ENCODE peak calls at places on chromosomes 2 and 18, in four cellular contexts. Y is IMR-90, D is mesenchymal stem cell, A is HepG2. C is an unnamed sample.

GRCh38 chr2:8609357-8609804 is 72.5 kb upstream of the ID2 start:
- DNase-seq in Y (no peak), D (peak; percentile 43), A (peak; percentile 98), C (no peak)

GRCh38 chr18:57446322-57446721 is 11.1 kb downstream of the ONECUT2 start:
- DNase-seq in Y (peak; percentile 4), D (no peak), A (peak; percentile 31), C (no peak)

GRCh38 chr18:26649193-26649543 is 100.8 kb upstream of the KCTD1 start:
- DNase-seq in Y (no peak), D (peak; percentile 32), A (no peak), C (no peak)

GRCh38 chr2:136423516-136423996 is 305.6 kb upstream of the CXCR4 start:
- DNase-seq in Y (peak; percentile 47), D (peak; percentile 54), A (peak; percentile 61), C (peak; percentile 45)

GRCh38 chr2:230902180-230902899 is 22.7 kb downstream of the GPR55 start:
- DNase-seq in Y (peak; percentile 76), D (peak; percentile 71), A (peak; percentile 56), C (peak; percentile 41)

GRCh38 chr2:56448403-56448998 is 264.7 kb downstream of the CCDC85A start:
- DNase-seq in Y (no peak), D (peak; percentile 23), A (peak; percentile 3), C (peak; percentile 24)

GRCh38 chr2:81283081-81283480 is 978.5 kb upstream of the LRRTM1 start:
- DNase-seq in Y (no peak), D (peak; percentile 53), A (no peak), C (no peak)

GRCh38 chr2:167721593-167721992 is 525.8 kb downstream of the STK39 start:
- DNase-seq in Y (no peak), D (no peak), A (no peak), C (no peak)

GRCh38 chr2:113237604-113238003 is 41.1 kb downstream of the PAX8 start:
- DNase-seq in Y (no peak), D (no peak), A (peak; percentile 55), C (no peak)

GRCh38 chr18:45328762-45329161 is 286.5 kb upstream of the SLC14A2 start:
- DNase-seq in Y (no peak), D (no peak), A (no peak), C (no peak)

GRCh38 chr18:77067315-77068061 is 65.1 kb downstream of the MBP start:
- DNase-seq in Y (peak; percentile 96), D (peak; percentile 98), A (peak; percentile 34), C (peak; percentile 89)

GRCh38 chr2:75828826-75829225 is 118.1 kb upstream of the GCFC2 start:
- DNase-seq in Y (no peak), D (no peak), A (no peak), C (peak; percentile 14)

GRCh38 chr2:241988146-241988545 is 118.6 kb downstream of the RTP5 start:
- DNase-seq in Y (no peak), D (no peak), A (no peak), C (no peak)

GRCh38 chr2:3159801-3160545 is 217.6 kb downstream of the EIPR1 start:
- DNase-seq in Y (no peak), D (no peak), A (no peak), C (no peak)

DNA sequence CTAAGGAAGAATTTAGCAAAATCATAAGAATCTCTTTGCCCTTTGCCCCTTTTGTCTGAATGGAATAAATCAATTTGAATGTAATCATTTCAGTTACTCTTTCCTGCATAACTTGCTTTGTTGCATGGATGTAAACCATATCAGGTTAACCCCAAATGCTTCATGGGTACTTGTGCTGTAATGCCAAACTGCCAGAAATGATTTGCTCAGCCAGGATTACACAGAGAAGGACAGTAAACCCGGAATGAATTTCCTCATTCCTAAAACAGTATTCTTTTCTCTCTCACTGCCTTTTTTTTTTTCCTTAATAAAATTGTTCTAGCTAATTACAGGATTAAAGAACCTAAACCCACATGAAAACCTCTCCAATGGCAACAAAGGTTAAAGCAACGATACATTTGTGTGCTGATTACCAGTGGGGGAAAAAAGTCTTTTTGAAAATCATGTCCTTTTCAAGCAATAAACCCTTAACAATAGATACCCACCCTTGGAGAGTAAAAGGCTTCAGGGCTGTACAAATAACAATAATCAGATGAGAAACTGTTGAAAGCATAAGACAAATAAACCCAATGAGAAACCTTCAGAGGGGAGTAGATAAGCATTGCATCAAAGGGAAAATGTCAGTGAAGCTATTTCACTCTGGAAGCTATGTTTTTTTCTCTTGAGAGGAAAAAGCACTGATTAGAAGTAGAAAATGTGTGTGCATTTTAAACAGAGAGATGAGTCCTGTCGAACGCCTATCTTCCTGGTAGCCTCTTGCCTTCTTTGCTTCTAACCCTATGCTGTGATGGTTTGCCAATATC is 275.3 kb downstream of the CDH2 start:
- DNase-seq in Y (no peak), D (no peak), A (no peak), C (no peak)
- H2AFZ ChIP-seq in Y (no peak overlapping the region), D (no peak overlapping the region), A (no peak overlapping the region), C (no peak overlapping the region)

GRCh38 chr2:54582987-54583386 is 126.9 kb downstream of the SPTBN1 start:
- DNase-seq in Y (no peak), D (no peak), A (no peak), C (no peak)
- H3K27ac ChIP-seq in Y (no peak overlapping the region), D (no peak overlapping the region), A (no peak overlapping the region), C (no peak overlapping the region)

GRCh38 chr2:224982226-224982625 is 60.0 kb downstream of the DOCK10 start:
- DNase-seq in Y (no peak), D (no peak), A (no peak), C (no peak)

GRCh38 chr2:224984641-224985040 is 57.6 kb downstream of the DOCK10 start:
- DNase-seq in Y (no peak), D (no peak), A (no peak), C (no peak)

GRCh38 chr2:224983719-224984388 is 58.4 kb downstream of the DOCK10 start:
- DNase-seq in Y (peak; percentile 59), D (no peak), A (no peak), C (no peak)

GRCh38 chr2:224986479-224986878 is 55.8 kb downstream of the DOCK10 start:
- DNase-seq in Y (no peak), D (no peak), A (no peak), C (no peak)

DNA sequence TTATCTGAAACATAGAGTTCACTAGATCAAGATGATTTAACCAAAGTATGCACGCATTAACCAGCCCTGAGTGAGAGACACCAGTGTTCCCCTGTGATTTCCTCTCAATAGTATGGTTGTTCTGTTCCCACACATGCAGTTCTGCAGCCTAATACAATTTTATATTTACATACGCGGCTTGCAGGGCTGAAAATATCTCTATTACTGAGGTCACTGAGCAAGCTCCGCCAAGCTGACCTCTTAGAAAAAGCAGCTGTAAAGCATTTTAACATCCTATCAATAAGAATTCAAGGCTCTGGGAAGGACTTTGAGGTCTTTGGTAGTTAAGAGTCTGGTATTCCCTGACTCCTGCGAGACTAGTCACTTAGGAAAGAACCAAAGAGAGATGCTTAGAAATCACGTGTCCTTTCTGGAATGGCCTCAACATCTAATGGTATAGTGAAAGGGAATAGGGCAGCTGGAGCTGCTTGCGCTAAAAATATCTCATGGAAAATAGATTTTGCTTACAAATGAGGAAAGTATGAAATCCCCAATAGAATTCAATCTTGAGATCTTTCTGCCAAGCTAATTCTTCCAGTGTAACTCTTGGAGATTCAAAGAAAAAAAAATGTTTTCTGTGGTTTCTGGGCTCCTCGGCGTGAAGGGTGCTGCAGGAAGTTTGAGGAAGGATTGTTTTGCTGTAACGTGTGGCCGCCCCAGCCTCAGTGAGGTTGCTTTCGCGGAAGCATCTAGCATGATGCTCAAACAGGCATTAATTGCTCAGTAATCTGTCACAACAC is 59.2 kb downstream of the DOCK10 start:
- DNase-seq in Y (peak; percentile 85), D (peak; percentile 59), A (no peak), C (no peak)
- H2AFZ ChIP-seq in Y (peak overlapping the region; percentile 82), D (no peak overlapping the region), A (no peak overlapping the region), C (peak overlapping the region; percentile 78)

GRCh38 chr2:150977296-150977695 is 284.4 kb downstream of the RBM43 start:
- DNase-seq in Y (no peak), D (no peak), A (no peak), C (no peak)

GRCh38 chr2:150974864-150975263 is 286.8 kb downstream of the RBM43 start:
- DNase-seq in Y (no peak), D (peak; percentile 29), A (no peak), C (no peak)

GRCh38 chr2:150974223-150974622 is 287.4 kb downstream of the RBM43 start:
- DNase-seq in Y (no peak), D (no peak), A (no peak), C (no peak)

GRCh38 chr2:150978053-150978452 is 283.6 kb downstream of the RBM43 start:
- DNase-seq in Y (no peak), D (no peak), A (no peak), C (no peak)

DNA sequence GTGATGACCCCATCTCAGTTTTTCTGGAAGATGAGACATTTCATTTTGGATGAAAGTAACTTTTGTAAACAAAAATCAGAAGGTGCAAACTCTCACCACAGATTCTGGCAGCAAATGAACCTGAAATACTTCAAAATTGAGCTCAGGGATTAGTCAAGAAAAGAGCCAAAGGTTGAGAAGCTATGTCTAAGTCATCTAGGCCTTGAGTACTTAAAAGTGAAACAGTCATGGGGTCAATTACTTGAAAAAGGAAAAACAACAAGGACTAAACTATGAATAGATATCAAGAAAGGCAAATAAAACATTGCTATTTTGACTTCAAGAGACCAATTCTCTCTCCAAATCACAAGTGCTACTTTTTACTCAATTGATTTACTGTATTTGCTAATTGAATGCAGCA is 285.1 kb downstream of the RBM43 start:
- DNase-seq in Y (no peak), D (no peak), A (no peak), C (no peak)
- H3K27ac ChIP-seq in Y (no peak overlapping the region), D (no peak overlapping the region), A (no peak overlapping the region), C (no peak overlapping the region)

GRCh38 chr2:73156539-73157124 is 43.9 kb upstream of the RAB11FIP5 start:
- DNase-seq in Y (peak; percentile 62), D (peak; percentile 60), A (peak; percentile 62), C (peak; percentile 24)
- H2AFZ ChIP-seq in Y (peak overlapping the region; percentile 93), D (peak overlapping the region; percentile 8), A (no peak overlapping the region), C (peak overlapping the region; percentile 33)

DNA sequence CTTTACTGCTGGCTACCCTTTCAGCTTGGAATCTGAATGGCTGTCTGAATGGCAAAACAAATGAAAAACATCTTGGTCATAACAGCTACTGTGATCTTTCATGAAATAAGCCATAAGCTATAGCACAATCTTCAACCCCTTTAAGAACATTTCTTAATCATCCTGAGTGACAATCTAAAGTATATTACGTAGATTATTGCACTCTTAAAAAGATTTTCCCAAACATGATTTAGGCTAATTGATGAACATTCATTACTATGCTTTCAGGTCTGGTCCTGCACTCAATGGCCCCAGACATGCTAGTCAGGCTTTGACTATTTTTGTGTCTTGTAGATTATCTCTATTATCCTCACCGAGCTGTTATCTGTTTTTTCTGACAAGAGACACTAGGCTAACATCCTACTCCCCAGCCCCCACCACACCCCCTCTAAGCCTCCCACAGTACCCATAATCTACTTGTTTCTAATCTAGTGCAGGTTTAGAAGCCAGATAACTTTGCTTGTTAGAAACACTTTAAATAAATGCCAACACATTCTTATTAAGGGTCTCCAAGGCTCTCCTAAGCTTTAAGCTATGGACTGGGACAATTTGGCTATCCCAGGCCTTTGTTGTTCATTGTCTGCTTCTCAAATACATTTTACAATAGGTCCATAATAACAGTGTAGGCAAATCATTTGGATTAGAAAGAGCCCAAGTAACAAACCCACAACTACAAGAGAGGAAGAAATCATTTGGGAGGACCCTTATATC is 4.2 kb downstream of the SMAD2 start:
- DNase-seq in Y (no peak), D (no peak), A (no peak), C (no peak)
- H3K27ac ChIP-seq in Y (no peak overlapping the region), D (no peak overlapping the region), A (no peak overlapping the region), C (no peak overlapping the region)